ENCODE peak calls at places on chromosomes 11 and 22, in four cellular contexts. F, S, A and B are unnamed samples.
A peak's percentile ranks its signal among the peaks of the same experiment; 100 is the strongest.

GRCh38 chr22:50713571-50714056 is 24.4 kb upstream of the ACR start:
- DNase-seq in A (no peak), F (no peak), S (peak; percentile 26), B (no peak)

GRCh38 chr11:61910473-61911123 is 6.8 kb downstream of the RAB3IL1 start:
- DNase-seq in A (no peak), S (no peak), F (peak; percentile 36), B (no peak)

GRCh38 chr11:117696489-117696888 is 100.5 kb downstream of the DSCAML1 start:
- DNase-seq in F (no peak), A (no peak), S (no peak), B (no peak)

GRCh38 chr22:38314140-38314991 is 2.9 kb downstream of the CSNK1E start:
- DNase-seq in S (no peak), F (peak; percentile 60), A (peak; percentile 44), B (no peak)

GRCh38 chr11:60774726-60775125 is 10.4 kb upstream of the MS4A10 start:
- DNase-seq in F (no peak), A (no peak), S (no peak), B (no peak)

GRCh38 chr22:24380220-24381218 is 46.9 kb upstream of the ADORA2A start:
- DNase-seq in S (no peak), F (no peak), A (no peak), B (no peak)

GRCh38 chr11:44860967-44861828 is 89.5 kb downstream of the TP53I11 start:
- DNase-seq in F (no peak), S (no peak), A (no peak), B (no peak)

GRCh38 chr11:60981515-60981914 is 10.0 kb downstream of the CD6 start:
- DNase-seq in F (no peak), S (no peak), A (no peak), B (no peak)

GRCh38 chr11:72038491-72038890 is 39.8 kb downstream of the IL18BP start:
- DNase-seq in S (peak; percentile 71), F (peak; percentile 72), A (peak; percentile 61), B (peak; percentile 55)

GRCh38 chr22:22919041-22919440 is 31.4 kb downstream of the IGLL5 start:
- DNase-seq in S (no peak), A (no peak), F (no peak), B (no peak)

GRCh38 chr22:22922954-22923319 is 35.3 kb downstream of the IGLL5 start:
- DNase-seq in F (no peak), A (no peak), S (no peak), B (no peak)

GRCh38 chr22:22921575-22921974 is 34.0 kb downstream of the IGLL5 start:
- DNase-seq in A (no peak), F (no peak), S (no peak), B (no peak)

GRCh38 chr22:22920104-22920654 is 32.6 kb downstream of the IGLL5 start:
- DNase-seq in A (no peak), S (no peak), F (no peak), B (no peak)

GRCh38 chr22:22920910-22921550 is 33.4 kb downstream of the IGLL5 start:
- DNase-seq in A (no peak), S (no peak), F (no peak), B (no peak)
- H3K27me3 ChIP-seq in A (no peaks in the 10 kb centered on the region), S (no peaks in the 10 kb centered on the region), F (no peaks in the 10 kb centered on the region), B (no peaks in the 10 kb centered on the region)

DNA sequence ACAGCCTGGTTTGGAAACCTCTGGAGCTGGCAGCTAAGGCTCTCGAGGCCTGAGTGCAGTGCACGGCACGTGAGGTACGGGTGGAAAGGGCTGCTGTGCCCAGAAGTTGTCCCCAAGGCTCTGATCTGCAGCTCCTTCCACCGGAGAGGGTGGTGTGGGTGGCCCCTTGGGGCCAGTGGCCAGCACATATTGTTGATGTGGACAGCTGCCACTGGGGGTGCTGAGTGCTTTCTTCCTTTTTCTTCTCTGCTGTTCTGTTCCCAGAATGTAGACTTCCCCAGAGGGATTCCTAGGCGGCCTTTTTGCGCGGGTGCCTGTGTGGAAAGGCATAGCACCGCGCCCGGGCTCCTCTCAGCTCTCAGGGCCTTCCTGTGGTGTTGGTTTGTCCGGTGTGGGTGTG is 1476.5 kb downstream of the TBC1D22A start:
- DNase-seq in F (no peak), S (no peak), A (no peak), B (peak; percentile 22)
- H3K4me1 ChIP-seq in F (no peaks in the 10 kb centered on the region), S (no peaks in the 10 kb centered on the region), A (no peaks in the 10 kb centered on the region), B (no peaks in the 10 kb centered on the region)

GRCh38 chr22:39317084-39317755 is 2.2 kb downstream of the RPL3 start:
- DNase-seq in F (peak; percentile 33), A (peak; percentile 60), S (no peak), B (no peak)

GRCh38 chr22:39316440-39317083 is 2.9 kb downstream of the RPL3 start:
- DNase-seq in A (peak; percentile 79), S (peak; percentile 76), F (peak; percentile 79), B (peak; percentile 79)

GRCh38 chr22:39318507-39319283 is 728 bp downstream of the RPL3 start:
- DNase-seq in F (no peak), A (peak; percentile 44), S (peak; percentile 38), B (no peak)

GRCh38 chr22:39317756-39318506 is 1.5 kb downstream of the RPL3 start:
- DNase-seq in S (no peak), F (no peak), A (no peak), B (no peak)

GRCh38 chr22:39319284-39320170 is at the start of gene RPL3:
- DNase-seq in S (peak; percentile 98), A (peak; percentile 96), F (peak; percentile 98), B (peak; percentile 98)
- TF ChIP-seq EP300 in S (peak; percentile 97), A (peak; percentile 18), F (peak; percentile 74), B (peak; percentile 8)

DNA sequence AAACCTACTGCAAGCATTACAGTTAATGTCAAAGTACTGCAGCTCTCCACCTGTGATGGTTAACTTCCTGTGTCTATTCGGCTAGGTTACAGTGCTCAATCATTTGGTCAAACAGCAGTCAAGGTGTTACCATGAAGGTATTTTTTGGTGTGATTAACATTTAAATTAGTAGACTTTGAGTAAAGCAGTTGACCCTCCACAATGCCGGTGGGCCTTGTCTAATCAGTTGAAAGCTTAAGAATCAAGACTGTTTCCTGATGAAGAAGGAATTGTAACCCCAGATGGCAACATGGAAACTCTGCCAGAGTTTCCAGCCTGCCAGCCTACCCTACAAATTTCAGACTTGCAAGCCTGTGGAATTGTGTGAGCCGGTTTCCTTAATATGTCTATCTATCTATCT is 683.9 kb downstream of the BRD1 start:
- DNase-seq in F (no peak), A (no peak), S (no peak), B (no peak)
- H3K27me3 ChIP-seq in F (no peaks in the 10 kb centered on the region), A (peaks cover 6% of the 10 kb centered on the region), S (no peaks in the 10 kb centered on the region), B (no peaks in the 10 kb centered on the region)

GRCh38 chr11:118924591-118925585 is 838 bp downstream of the BCL9L start:
- DNase-seq in F (peak; percentile 69), S (no peak), A (peak; percentile 64), B (peak; percentile 59)

GRCh38 chr11:118923721-118924587 is 1.8 kb downstream of the BCL9L start:
- DNase-seq in F (peak; percentile 44), S (no peak), A (peak; percentile 43), B (no peak)

GRCh38 chr11:118921929-118922744 is 3.6 kb downstream of the BCL9L start:
- DNase-seq in A (peak; percentile 81), S (no peak), F (peak; percentile 82), B (peak; percentile 88)

GRCh38 chr11:118921121-118921928 is 4.4 kb downstream of the BCL9L start:
- DNase-seq in F (peak; percentile 81), A (peak; percentile 61), S (peak; percentile 85), B (no peak)

DNA sequence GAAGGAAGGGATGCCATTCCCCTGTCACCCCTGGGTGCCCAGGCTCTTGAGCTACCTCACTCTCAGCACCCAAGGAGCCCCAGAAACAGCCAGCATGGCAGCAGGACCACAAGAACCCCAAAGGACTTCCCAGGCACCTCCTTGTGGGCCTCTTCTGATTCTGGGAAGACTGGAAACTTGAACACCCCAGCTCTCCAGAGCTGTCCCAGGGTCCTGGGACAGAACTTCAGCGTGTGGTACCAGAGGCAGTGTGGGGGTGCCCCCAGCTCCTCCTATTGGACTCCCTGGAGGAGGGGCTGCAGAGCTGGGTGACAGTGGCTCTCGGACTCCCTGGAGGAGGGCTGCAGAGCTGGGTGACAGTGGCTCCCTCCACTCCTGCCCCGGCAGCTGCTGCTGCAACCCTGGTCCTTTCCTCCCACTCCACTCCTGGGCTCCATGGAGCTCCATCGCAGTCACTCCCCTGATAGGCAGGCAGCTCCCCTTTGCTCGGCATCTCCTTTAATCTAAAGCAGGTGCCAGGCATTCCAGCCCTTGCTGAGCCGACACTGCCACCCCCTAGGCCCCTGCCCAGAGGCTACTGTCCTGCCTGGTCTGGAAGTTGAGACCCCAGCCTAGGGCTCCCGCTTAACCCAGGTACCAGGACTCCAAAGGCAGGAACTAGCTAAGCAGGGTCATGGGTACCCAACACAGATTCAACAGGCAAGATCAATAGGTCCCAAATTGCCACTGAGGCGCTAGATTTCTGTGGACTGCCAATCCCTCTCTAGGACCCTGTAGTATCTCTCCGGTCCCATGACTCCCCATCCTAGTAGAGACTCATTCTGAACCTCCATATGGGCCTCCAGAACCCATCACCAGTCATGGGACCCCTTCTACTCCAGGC is 2.7 kb downstream of the BCL9L start:
- DNase-seq in A (no peak), F (no peak), S (no peak), B (no peak)
- H3K4me1 ChIP-seq in A (peaks cover 55% of the 10 kb centered on the region), F (peaks cover 23% of the 10 kb centered on the region), S (peaks cover 66% of the 10 kb centered on the region), B (peaks cover 84% of the 10 kb centered on the region)

DNA sequence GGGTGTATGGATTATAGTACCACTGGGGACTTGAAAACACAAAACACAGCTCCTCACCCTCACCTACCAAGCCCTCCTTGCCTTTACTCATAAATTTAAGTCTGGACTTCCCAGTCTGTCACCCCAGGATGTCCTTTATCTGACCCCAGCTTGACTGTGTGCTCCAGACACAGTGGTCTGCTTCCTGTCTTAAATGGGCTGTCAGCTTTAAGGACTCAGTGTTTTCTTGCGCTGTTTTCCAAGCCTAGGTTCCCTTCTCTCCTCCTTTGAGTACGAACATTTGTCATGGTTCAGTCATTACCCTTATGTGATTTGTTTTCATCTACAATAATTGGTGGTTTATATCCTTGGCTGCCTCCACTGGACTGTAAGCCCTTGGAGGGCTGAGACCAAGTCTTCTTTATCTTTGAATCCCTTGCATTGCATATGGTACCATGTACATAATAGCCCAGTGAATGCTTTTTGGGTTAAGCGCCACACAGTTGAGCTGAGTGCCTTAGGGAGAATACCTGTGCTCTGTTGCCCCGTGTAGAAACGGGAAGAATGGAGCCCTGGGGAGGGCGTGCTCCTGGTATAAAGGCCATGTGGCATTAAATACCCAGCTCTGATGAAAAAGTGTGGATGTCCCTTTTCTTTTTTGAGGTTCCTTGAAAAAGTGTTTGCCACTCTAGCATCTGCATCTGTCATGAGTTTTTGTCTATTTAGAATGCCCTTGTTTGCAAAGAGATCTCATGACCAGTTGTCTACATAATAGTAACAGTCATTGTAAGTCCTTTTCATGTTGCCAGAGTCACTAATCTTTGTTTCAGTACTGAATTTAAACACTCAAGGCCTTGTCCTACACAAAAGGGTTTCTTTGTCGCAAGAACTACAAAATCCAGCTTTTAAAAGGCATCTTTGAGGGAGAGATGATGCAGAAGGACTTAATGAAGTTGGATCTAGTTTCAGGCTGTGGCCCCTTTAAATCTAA is 14.0 kb downstream of the PANX1 start:
- DNase-seq in F (no peak), A (no peak), S (no peak), B (no peak)
- TF ChIP-seq EP300 in F (no peak), A (no peak), S (peak; percentile 16), B (no peak)